ENCODE peak calls at places on chromosome 16, in four cellular contexts. P is astrocyte of the spinal cord, F is cardiac fibroblast, C is breast epithelium. T is an unnamed sample.

GRCh38 chr16:88505405-88506082 is 52.5 kb downstream of the ZFPM1 start:
- DNase-seq in P (no peak), F (peak; percentile 9), C (no peak), T (no peak)

GRCh38 chr16:47774661-47775060 is 313.5 kb downstream of the PHKB start:
- DNase-seq in P (peak; percentile 31), F (peak; percentile 59), C (no peak), T (no peak)

GRCh38 chr16:55812951-55813350 is 19.9 kb downstream of the CES1 start:
- DNase-seq in P (no peak), F (no peak), C (no peak), T (no peak)

GRCh38 chr16:89113661-89114060 is 20.0 kb downstream of the ACSF3 start:
- DNase-seq in P (no peak), F (no peak), C (no peak), T (no peak)

GRCh38 chr16:85656351-85657266 is 32.1 kb downstream of the GINS2 start:
- DNase-seq in P (no peak), F (no peak), C (no peak), T (no peak)

GRCh38 chr16:19115148-19116021 is 1.6 kb downstream of the ITPRIPL2 start:
- DNase-seq in P (no peak), F (peak; percentile 23), C (no peak), T (no peak)

GRCh38 chr16:68356249-68356918 is 45.6 kb downstream of the PRMT7 start:
- DNase-seq in P (peak; percentile 15), F (no peak), C (no peak), T (no peak)

GRCh38 chr16:57906385-57907316 is 64.3 kb downstream of the CNGB1 start:
- DNase-seq in P (no peak), F (no peak), C (no peak), T (no peak)

GRCh38 chr16:23026777-23027362 is 122.4 kb downstream of the USP31 start:
- DNase-seq in P (peak; percentile 5), F (peak; percentile 21), C (no peak), T (no peak)

GRCh38 chr16:57146735-57147134 is 39.1 kb downstream of the PSME3IP1 start:
- DNase-seq in P (no peak), F (no peak), C (no peak), T (no peak)

GRCh38 chr16:23435500-23435899 is 17.5 kb downstream of the COG7 start:
- DNase-seq in P (peak; percentile 64), F (peak; percentile 65), C (no peak), T (no peak)

GRCh38 chr16:89317729-89318429 is 100.4 kb downstream of the ZNF778 start:
- DNase-seq in P (no peak), F (no peak), C (no peak), T (no peak)

GRCh38 chr16:9955677-9956076 is 226.6 kb downstream of the GRIN2A start:
- DNase-seq in P (no peak), F (no peak), C (no peak), T (no peak)

GRCh38 chr16:50847166-50847565 is 105.3 kb downstream of the CYLD start:
- DNase-seq in P (no peak), F (no peak), C (no peak), T (no peak)

GRCh38 chr16:54930034-54930938 is at the start of gene IRX5:
- DNase-seq in P (peak; percentile 98), F (peak; percentile 97), C (peak; percentile 96), T (peak; percentile 91)

GRCh38 chr16:1613728-1614225 is 1.6 kb downstream of the CRAMP1 start:
- DNase-seq in P (no peak), F (peak; percentile 37), C (no peak), T (no peak)

GRCh38 chr16:53732296-53732929 is 28.5 kb downstream of the FTO start:
- DNase-seq in P (no peak), F (no peak), C (no peak), T (no peak)

GRCh38 chr16:71542377-71542776 is 16.2 kb downstream of the CHST4 start:
- DNase-seq in P (no peak), F (peak; percentile 49), C (no peak), T (no peak)
- TF ChIP-seq CTCF in P (peak; percentile 54), F (peak; percentile 56), C (no peak), T (peak; percentile 70)

DNA sequence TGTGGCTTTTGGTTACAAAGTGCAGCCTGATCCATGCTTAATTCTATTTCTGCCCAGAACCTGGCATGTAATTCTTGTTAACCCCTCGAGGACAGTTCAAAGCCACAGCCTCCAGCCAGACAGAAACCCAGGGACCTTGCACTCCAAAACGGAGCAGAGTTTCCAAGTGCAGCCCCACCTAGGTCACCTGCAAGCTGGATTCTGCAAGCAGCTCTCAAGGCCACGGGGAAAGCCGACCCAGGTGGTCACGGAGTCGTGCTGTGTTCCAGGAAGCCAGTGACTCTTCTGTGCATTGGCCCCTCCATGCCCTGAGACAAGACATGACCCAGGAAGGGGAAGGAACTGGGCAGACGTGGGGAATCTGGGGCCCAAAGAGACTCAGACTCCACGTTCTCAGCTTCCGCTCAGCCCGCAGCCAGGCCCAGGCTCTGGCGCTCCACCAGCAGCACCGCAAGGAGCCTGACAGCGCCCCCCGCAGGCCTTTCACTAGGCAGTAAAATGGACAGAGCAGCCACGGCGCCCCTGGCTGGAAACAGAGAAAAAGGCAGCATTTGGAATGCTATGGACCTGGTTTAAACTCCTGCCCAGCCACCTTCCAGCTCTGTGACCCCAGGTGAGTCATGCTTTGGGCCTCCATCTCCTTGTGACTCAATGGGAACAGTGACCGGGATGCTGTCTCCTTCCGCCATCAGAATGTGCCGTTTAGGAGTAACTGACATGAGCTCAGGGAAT is 27.3 kb upstream of the GSG1L start:
- DNase-seq in P (peak; percentile 43), F (peak; percentile 64), C (no peak), T (no peak)
- TF ChIP-seq CTCF in P (peak; percentile 37), F (peak; percentile 33), C (no peak), T (peak; percentile 27)

GRCh38 chr16:77376358-77376757 is 58.5 kb downstream of the ADAMTS18 start:
- DNase-seq in P (no peak), F (no peak), C (no peak), T (no peak)
- TF ChIP-seq CTCF in P (no peak), F (peak; percentile 7), C (no peak), T (peak; percentile 35)

GRCh38 chr16:7508656-7509055 is 176.0 kb downstream of the RBFOX1 start:
- DNase-seq in P (no peak), F (no peak), C (no peak), T (no peak)
- TF ChIP-seq CTCF in P (no peak), F (no peak), C (no peak), T (peak; percentile 17)

DNA sequence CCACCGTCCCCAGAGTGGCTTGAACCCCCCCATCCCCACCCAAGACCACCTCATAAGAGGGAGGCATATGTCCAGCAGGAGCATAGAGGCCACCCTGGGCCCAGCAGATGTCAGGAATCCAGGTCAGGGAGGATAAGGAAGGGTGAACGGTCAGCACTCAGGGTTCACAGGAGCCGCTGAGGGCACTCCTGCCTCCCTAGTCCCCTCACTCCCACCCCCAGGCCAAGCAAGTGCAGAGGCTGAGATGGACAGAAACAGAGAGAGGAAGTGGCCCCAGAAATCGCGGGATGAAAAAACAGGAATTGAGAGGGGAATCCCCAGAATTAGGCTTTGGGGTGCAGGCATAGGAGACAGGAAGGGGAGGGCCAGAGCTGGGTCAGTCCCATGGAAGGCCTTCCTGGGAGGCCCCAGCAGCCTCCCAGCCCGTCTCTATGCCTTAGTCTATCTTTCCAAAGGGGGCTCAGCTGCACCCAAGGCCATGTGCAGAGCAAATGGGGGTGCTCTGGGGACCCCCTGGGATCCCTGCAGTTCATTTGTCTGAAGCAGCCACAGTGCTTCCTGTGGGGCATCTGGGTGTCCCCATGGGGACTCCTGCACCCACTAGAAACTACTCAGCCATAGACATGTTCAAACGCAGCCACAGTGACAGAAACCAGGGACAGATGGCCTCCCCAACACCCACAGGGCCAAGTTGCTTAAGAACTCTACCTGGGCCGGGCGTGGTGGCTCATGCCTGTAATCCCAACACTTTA is 1.7 kb downstream of the CMTM3 start:
- DNase-seq in P (no peak), F (no peak), C (no peak), T (no peak)
- TF ChIP-seq CTCF in P (no peak), F (no peak), C (no peak), T (no peak)

GRCh38 chr16:5058476-5058875 is 7.3 kb downstream of the C16orf89 start:
- DNase-seq in P (no peak), F (peak; percentile 23), C (no peak), T (no peak)
- TF ChIP-seq CTCF in P (peak; percentile 22), F (peak; percentile 47), C (no peak), T (peak; percentile 61)